ENCODE peak calls at places on chromosomes 4 and X, in four cellular contexts. One of them, this sample, is unnamed.
A peak's percentile ranks its signal among the peaks of the same experiment; 100 is the strongest.

GRCh38 chr4:156476359-156476758 is 495.2 kb downstream of the PDGFC start:
- DNase-seq in effector memory CD4-positive, alpha-beta T cell: no peak
- DNase-seq in CD4-positive, alpha-beta T cell: no peak
- DNase-seq in cardiac muscle cell: no peak
- DNase-seq in this sample: no peak

GRCh38 chr4:158649111-158649680 is 22.5 kb downstream of the C4orf46 start:
- DNase-seq in effector memory CD4-positive, alpha-beta T cell: no peak
- DNase-seq in cardiac muscle cell: no peak
- DNase-seq in CD4-positive, alpha-beta T cell: no peak
- DNase-seq in this sample: no peak

GRCh38 chrX:7586126-7586525 is 256.8 kb upstream of the VCX start:
- DNase-seq in effector memory CD4-positive, alpha-beta T cell: no peak
- DNase-seq in cardiac muscle cell: peak; percentile 46
- DNase-seq in CD4-positive, alpha-beta T cell: no peak
- DNase-seq in this sample: no peak

GRCh38 chr4:8182858-8183725 is 16.0 kb upstream of the SH3TC1 start:
- DNase-seq in CD4-positive, alpha-beta T cell: no peak
- DNase-seq in effector memory CD4-positive, alpha-beta T cell: no peak
- DNase-seq in cardiac muscle cell: no peak
- DNase-seq in this sample: no peak

GRCh38 chrX:41389311-41389888 is 55.4 kb downstream of the DDX3X start:
- DNase-seq in CD4-positive, alpha-beta T cell: no peak
- DNase-seq in effector memory CD4-positive, alpha-beta T cell: no peak
- DNase-seq in cardiac muscle cell: no peak
- DNase-seq in this sample: no peak

GRCh38 chrX:70479197-70479969 is 34.7 kb downstream of the DLG3 start:
- DNase-seq in CD4-positive, alpha-beta T cell: no peak
- DNase-seq in effector memory CD4-positive, alpha-beta T cell: no peak
- DNase-seq in cardiac muscle cell: no peak
- DNase-seq in this sample: no peak

GRCh38 chr4:41413670-41414069 is 124.3 kb upstream of the LIMCH1 start:
- DNase-seq in CD4-positive, alpha-beta T cell: no peak
- DNase-seq in cardiac muscle cell: no peak
- DNase-seq in effector memory CD4-positive, alpha-beta T cell: no peak
- DNase-seq in this sample: no peak

GRCh38 chr4:141347738-141348524 is 127.2 kb downstream of the ZNF330 start:
- DNase-seq in effector memory CD4-positive, alpha-beta T cell: no peak
- DNase-seq in CD4-positive, alpha-beta T cell: no peak
- DNase-seq in cardiac muscle cell: no peak
- DNase-seq in this sample: no peak

GRCh38 chr4:82017680-82018079 is 356.1 kb downstream of the HNRNPD start:
- DNase-seq in cardiac muscle cell: peak; percentile 80
- DNase-seq in effector memory CD4-positive, alpha-beta T cell: no peak
- DNase-seq in CD4-positive, alpha-beta T cell: no peak
- DNase-seq in this sample: no peak

GRCh38 chr4:14568356-14568755 is 433.9 kb upstream of the CPEB2 start:
- DNase-seq in effector memory CD4-positive, alpha-beta T cell: no peak
- DNase-seq in cardiac muscle cell: no peak
- DNase-seq in CD4-positive, alpha-beta T cell: no peak
- DNase-seq in this sample: no peak

GRCh38 chr4:132918083-132918482 is 231.0 kb upstream of the PCDH10 start:
- DNase-seq in effector memory CD4-positive, alpha-beta T cell: no peak
- DNase-seq in CD4-positive, alpha-beta T cell: no peak
- DNase-seq in cardiac muscle cell: no peak
- DNase-seq in this sample: no peak

GRCh38 chr4:145786261-145786660 is 106.3 kb downstream of the C4orf51 start:
- DNase-seq in effector memory CD4-positive, alpha-beta T cell: no peak
- DNase-seq in cardiac muscle cell: no peak
- DNase-seq in CD4-positive, alpha-beta T cell: no peak
- DNase-seq in this sample: no peak

GRCh38 chr4:26227827-26228226 is 93.0 kb upstream of the RBPJ start:
- DNase-seq in CD4-positive, alpha-beta T cell: no peak
- DNase-seq in cardiac muscle cell: no peak
- DNase-seq in effector memory CD4-positive, alpha-beta T cell: no peak
- DNase-seq in this sample: no peak

GRCh38 chr4:152605641-152606304 is 69.9 kb upstream of the FBXW7 start:
- DNase-seq in effector memory CD4-positive, alpha-beta T cell: no peak
- DNase-seq in cardiac muscle cell: no peak
- DNase-seq in CD4-positive, alpha-beta T cell: no peak
- DNase-seq in this sample: no peak

GRCh38 chr4:41177016-41177415 is 37.3 kb downstream of the APBB2 start:
- DNase-seq in cardiac muscle cell: no peak
- DNase-seq in effector memory CD4-positive, alpha-beta T cell: no peak
- DNase-seq in CD4-positive, alpha-beta T cell: no peak
- DNase-seq in this sample: no peak

GRCh38 chr4:9384126-9384525 is 21.2 kb downstream of the USP17L30 start:
- DNase-seq in effector memory CD4-positive, alpha-beta T cell: no peak
- DNase-seq in CD4-positive, alpha-beta T cell: no peak
- DNase-seq in cardiac muscle cell: no peak
- DNase-seq in this sample: no peak

GRCh38 chr4:112327950-112328349 is 30.8 kb downstream of the ALPK1 start:
- DNase-seq in CD4-positive, alpha-beta T cell: no peak
- DNase-seq in effector memory CD4-positive, alpha-beta T cell: no peak
- DNase-seq in cardiac muscle cell: peak; percentile 43
- DNase-seq in this sample: peak; percentile 5

GRCh38 chrX:41010188-41010846 is 74.9 kb upstream of the USP9X start:
- DNase-seq in cardiac muscle cell: peak; percentile 56
- DNase-seq in effector memory CD4-positive, alpha-beta T cell: peak; percentile 18
- DNase-seq in CD4-positive, alpha-beta T cell: peak; percentile 6
- DNase-seq in this sample: peak; percentile 5

GRCh38 chr4:972651-973424 is 531 bp downstream of the DGKQ start:
- DNase-seq in cardiac muscle cell: no peak
- DNase-seq in CD4-positive, alpha-beta T cell: peak; percentile 40
- DNase-seq in effector memory CD4-positive, alpha-beta T cell: peak; percentile 48
- DNase-seq in this sample: no peak

GRCh38 chr4:4647041-4647440 is 105.2 kb upstream of the STX18 start:
- DNase-seq in effector memory CD4-positive, alpha-beta T cell: no peak
- DNase-seq in cardiac muscle cell: no peak
- DNase-seq in CD4-positive, alpha-beta T cell: no peak
- DNase-seq in this sample: no peak

GRCh38 chr4:73929285-73929684 is 52.5 kb downstream of the PF4 start:
- DNase-seq in cardiac muscle cell: no peak
- DNase-seq in CD4-positive, alpha-beta T cell: no peak
- DNase-seq in effector memory CD4-positive, alpha-beta T cell: no peak
- DNase-seq in this sample: no peak

GRCh38 chr4:84031401-84031800 is 467.7 kb downstream of the NKX6-1 start:
- DNase-seq in cardiac muscle cell: no peak
- DNase-seq in CD4-positive, alpha-beta T cell: no peak
- DNase-seq in effector memory CD4-positive, alpha-beta T cell: no peak
- DNase-seq in this sample: no peak

GRCh38 chr4:7960790-7961655 is 21.4 kb upstream of the AFAP1 start:
- DNase-seq in effector memory CD4-positive, alpha-beta T cell: peak; percentile 4
- DNase-seq in CD4-positive, alpha-beta T cell: no peak
- DNase-seq in cardiac muscle cell: peak; percentile 42
- DNase-seq in this sample: no peak

GRCh38 chrX:27966955-27967354 is 14.3 kb downstream of the DCAF8L1 start:
- DNase-seq in CD4-positive, alpha-beta T cell: no peak
- DNase-seq in cardiac muscle cell: no peak
- DNase-seq in effector memory CD4-positive, alpha-beta T cell: no peak
- DNase-seq in this sample: no peak

GRCh38 chr4:102871772-102872171 is 3.0 kb downstream of the CISD2 start:
- DNase-seq in cardiac muscle cell: no peak
- DNase-seq in CD4-positive, alpha-beta T cell: no peak
- DNase-seq in effector memory CD4-positive, alpha-beta T cell: no peak
- DNase-seq in this sample: no peak

GRCh38 chr4:54840992-54841768 is 183.4 kb downstream of the KIT start:
- DNase-seq in CD4-positive, alpha-beta T cell: no peak
- DNase-seq in effector memory CD4-positive, alpha-beta T cell: no peak
- DNase-seq in cardiac muscle cell: peak; percentile 29
- DNase-seq in this sample: peak; percentile 14

GRCh38 chr4:147958057-147958456 is 226.2 kb downstream of the ARHGAP10 start:
- DNase-seq in CD4-positive, alpha-beta T cell: no peak
- DNase-seq in effector memory CD4-positive, alpha-beta T cell: no peak
- DNase-seq in cardiac muscle cell: no peak
- DNase-seq in this sample: no peak

GRCh38 chr4:6469144-6469543 is 3.3 kb downstream of the PPP2R2C start:
- DNase-seq in CD4-positive, alpha-beta T cell: no peak
- DNase-seq in cardiac muscle cell: no peak
- DNase-seq in effector memory CD4-positive, alpha-beta T cell: no peak
- DNase-seq in this sample: no peak
- H3K27ac ChIP-seq in CD4-positive, alpha-beta T cell: no peak overlapping the region
- H3K27ac ChIP-seq in cardiac muscle cell: no peak overlapping the region
- H3K27ac ChIP-seq in effector memory CD4-positive, alpha-beta T cell: no peak overlapping the region
- H3K27ac ChIP-seq in this sample: no peak overlapping the region

DNA sequence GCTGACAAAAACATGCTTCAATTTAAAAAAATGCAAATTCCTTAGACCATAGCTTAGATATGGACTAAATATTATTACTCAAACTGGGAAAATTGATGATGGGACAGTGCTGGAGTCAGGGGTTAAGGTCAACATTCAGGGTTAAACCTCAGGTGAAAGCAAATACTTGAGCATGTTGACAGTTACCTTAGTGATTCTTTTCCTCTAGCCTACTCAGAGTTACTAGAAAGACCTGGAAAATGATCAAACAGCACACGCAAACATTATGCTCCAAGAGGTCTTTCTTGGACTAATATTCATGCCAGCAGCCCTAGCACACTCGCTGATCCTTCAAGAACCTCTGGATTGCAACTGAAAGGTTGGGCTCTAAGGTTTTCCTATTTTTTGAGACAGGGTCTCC is 10.8 kb downstream of the IGFBP7 start:
- DNase-seq in cardiac muscle cell: no peak
- DNase-seq in CD4-positive, alpha-beta T cell: no peak
- DNase-seq in effector memory CD4-positive, alpha-beta T cell: no peak
- DNase-seq in this sample: no peak
- H3K27ac ChIP-seq in cardiac muscle cell: peak overlapping the region; percentile 88
- H3K27ac ChIP-seq in CD4-positive, alpha-beta T cell: no peak overlapping the region
- H3K27ac ChIP-seq in effector memory CD4-positive, alpha-beta T cell: no peak overlapping the region
- H3K27ac ChIP-seq in this sample: no peak overlapping the region

GRCh38 chrX:19799319-19800182 is 87.8 kb downstream of the SH3KBP1 start:
- DNase-seq in cardiac muscle cell: no peak
- DNase-seq in effector memory CD4-positive, alpha-beta T cell: peak; percentile 34
- DNase-seq in CD4-positive, alpha-beta T cell: peak; percentile 42
- DNase-seq in this sample: no peak

GRCh38 chrX:19800821-19801220 is 86.6 kb downstream of the SH3KBP1 start:
- DNase-seq in cardiac muscle cell: no peak
- DNase-seq in effector memory CD4-positive, alpha-beta T cell: no peak
- DNase-seq in CD4-positive, alpha-beta T cell: no peak
- DNase-seq in this sample: no peak

GRCh38 chrX:19805054-19805690 is 82.2 kb downstream of the SH3KBP1 start:
- DNase-seq in effector memory CD4-positive, alpha-beta T cell: peak; percentile 20
- DNase-seq in cardiac muscle cell: no peak
- DNase-seq in CD4-positive, alpha-beta T cell: no peak
- DNase-seq in this sample: no peak

GRCh38 chrX:19807414-19807813 is 80.0 kb downstream of the SH3KBP1 start:
- DNase-seq in CD4-positive, alpha-beta T cell: no peak
- DNase-seq in effector memory CD4-positive, alpha-beta T cell: no peak
- DNase-seq in cardiac muscle cell: no peak
- DNase-seq in this sample: no peak

DNA sequence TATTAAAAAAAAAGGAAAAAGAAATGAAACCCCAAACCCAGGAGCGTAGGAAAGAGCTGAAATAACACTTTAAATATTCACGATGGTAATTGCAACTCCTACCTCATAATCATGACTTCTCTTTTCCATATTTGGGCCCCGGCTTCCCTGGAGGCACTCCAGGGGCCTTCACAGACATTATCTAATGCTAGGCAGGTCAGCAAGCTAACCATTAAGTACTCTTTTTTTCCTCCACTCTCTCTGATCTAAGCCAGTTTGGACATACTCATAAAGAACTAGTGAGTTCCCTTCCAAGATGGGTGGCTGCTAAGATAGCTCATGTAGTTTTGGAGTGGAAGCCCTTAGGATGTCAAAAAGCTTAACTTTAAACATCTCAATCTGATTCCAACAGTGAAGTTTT is 83.2 kb downstream of the SH3KBP1 start:
- DNase-seq in CD4-positive, alpha-beta T cell: no peak
- DNase-seq in effector memory CD4-positive, alpha-beta T cell: no peak
- DNase-seq in cardiac muscle cell: no peak
- DNase-seq in this sample: no peak
- H3K27ac ChIP-seq in CD4-positive, alpha-beta T cell: no peak overlapping the region
- H3K27ac ChIP-seq in effector memory CD4-positive, alpha-beta T cell: peak overlapping the region; percentile 57
- H3K27ac ChIP-seq in cardiac muscle cell: no peak overlapping the region
- H3K27ac ChIP-seq in this sample: no peak overlapping the region

GRCh38 chrX:109535578-109535977 is 1.1 kb upstream of the NXT2 start:
- DNase-seq in CD4-positive, alpha-beta T cell: no peak
- DNase-seq in cardiac muscle cell: no peak
- DNase-seq in effector memory CD4-positive, alpha-beta T cell: no peak
- DNase-seq in this sample: no peak
- H3K27ac ChIP-seq in CD4-positive, alpha-beta T cell: no peak overlapping the region
- H3K27ac ChIP-seq in cardiac muscle cell: no peak overlapping the region
- H3K27ac ChIP-seq in effector memory CD4-positive, alpha-beta T cell: no peak overlapping the region
- H3K27ac ChIP-seq in this sample: no peak overlapping the region

DNA sequence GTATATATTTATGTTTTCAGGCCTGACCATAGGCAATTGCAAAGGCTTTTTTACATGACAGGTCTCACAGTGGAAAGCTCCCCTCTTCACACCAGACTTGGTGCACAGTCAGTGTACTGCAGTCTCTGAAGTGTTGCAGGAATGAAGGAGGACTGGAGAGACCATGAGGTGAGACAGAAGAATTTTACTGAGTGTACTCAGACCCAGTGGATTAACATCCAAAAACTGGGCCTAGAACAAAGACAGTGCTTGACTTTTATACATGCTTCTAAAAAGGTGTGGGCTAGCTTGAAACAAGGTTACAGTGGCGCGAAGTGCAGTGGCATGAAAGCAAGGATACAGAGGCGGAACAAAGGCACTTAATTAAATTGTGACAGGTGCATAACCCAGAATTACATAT is 822.9 kb downstream of the RAPGEF2 start:
- DNase-seq in cardiac muscle cell: no peak
- DNase-seq in CD4-positive, alpha-beta T cell: no peak
- DNase-seq in effector memory CD4-positive, alpha-beta T cell: no peak
- DNase-seq in this sample: no peak
- H3K27ac ChIP-seq in cardiac muscle cell: no peak overlapping the region
- H3K27ac ChIP-seq in CD4-positive, alpha-beta T cell: no peak overlapping the region
- H3K27ac ChIP-seq in effector memory CD4-positive, alpha-beta T cell: no peak overlapping the region
- H3K27ac ChIP-seq in this sample: no peak overlapping the region

This sample was measured in substantia nigra.